ENCODE peak calls at places on chromosomes 5 and 9, in six cellular contexts. D is AG09309, Z is astrocyte, U is cardiac muscle cell, J is HCT116, N is AG10803. F is an unnamed sample.

GRCh38 chr9:18317896-18318295 is 156.1 kb upstream of the ADAMTSL1 start:
- DNase-seq in D (no peak), Z (peak), U (peak), J (no peak), N (no peak), F (no peak)

GRCh38 chr5:41510176-41510831 is at the start of gene PLCXD3:
- DNase-seq in D (no peak), Z (no peak), U (peak), J (no peak), N (no peak), F (peak)

GRCh38 chr5:53362521-53362941 is 117.9 kb upstream of the FST start:
- DNase-seq in D (peak), Z (peak), U (peak), J (no peak), N (peak), F (no peak)

GRCh38 chr5:90590-91547 is 1.1 kb upstream of the PLEKHG4B start:
- DNase-seq in D (no peak), Z (peak), U (peak), J (no peak), N (no peak), F (peak)

GRCh38 chr9:135146766-135147472 is 59.5 kb downstream of the OLFM1 start:
- DNase-seq in D (no peak), Z (no peak), U (no peak), J (no peak), N (no peak), F (no peak)

GRCh38 chr9:96161819-96162218 is 140.2 kb downstream of the HSD17B3 start:
- DNase-seq in D (no peak), Z (no peak), U (no peak), J (no peak), N (no peak), F (no peak)

GRCh38 chr5:19547640-19548039 is 440.4 kb downstream of the CDH18 start:
- DNase-seq in D (no peak), Z (peak), U (peak), J (no peak), N (no peak), F (no peak)

GRCh38 chr5:16489322-16489791 is 23.8 kb upstream of the ZNF622 start:
- DNase-seq in D (peak), Z (peak), U (peak), J (peak), N (peak), F (peak)

GRCh38 chr5:154863291-154864080 is 5.1 kb downstream of the CNOT8 start:
- DNase-seq in D (no peak), Z (no peak), U (no peak), J (no peak), N (peak), F (no peak)

GRCh38 chr5:90565491-90565890 is 6.9 kb downstream of the ADGRV1 start:
- DNase-seq in D (no peak), Z (no peak), U (no peak), J (no peak), N (no peak), F (no peak)

GRCh38 chr5:38265546-38266179 is 7.3 kb downstream of the EGFLAM start:
- DNase-seq in D (peak), Z (peak), U (peak), J (peak), N (peak), F (peak)

GRCh38 chr5:766666-767431 is 17.7 kb downstream of the ZDHHC11B start:
- DNase-seq in D (no peak), Z (no peak), U (no peak), J (no peak), N (no peak), F (no peak)

GRCh38 chr5:102290004-102290403 is 6.1 kb downstream of the SLCO4C1 start:
- DNase-seq in D (no peak), Z (no peak), U (no peak), J (no peak), N (no peak), F (no peak)

GRCh38 chr5:31194892-31195291 is 1.4 kb downstream of the CDH6 start:
- DNase-seq in D (no peak), Z (peak), U (no peak), J (no peak), N (no peak), F (no peak)

GRCh38 chr9:18437315-18438200 is 36.4 kb upstream of the ADAMTSL1 start:
- DNase-seq in D (no peak), Z (peak), U (peak), J (no peak), N (peak), F (no peak)

GRCh38 chr9:109270971-109271900 is 49.6 kb downstream of the EPB41L4B start:
- DNase-seq in D (no peak), Z (no peak), U (no peak), J (no peak), N (no peak), F (no peak)

GRCh38 chr5:123696948-123697347 is 185.0 kb downstream of the CSNK1G3 start:
- DNase-seq in D (no peak), Z (no peak), U (peak), J (no peak), N (peak), F (no peak)

GRCh38 chr5:136501133-136501532 is 135.8 kb upstream of the TRPC7 start:
- DNase-seq in D (no peak), Z (no peak), U (no peak), J (no peak), N (no peak), F (no peak)

GRCh38 chr5:151631941-151632340 is 40.8 kb upstream of the FAT2 start:
- DNase-seq in D (no peak), Z (no peak), U (no peak), J (no peak), N (no peak), F (no peak)

GRCh38 chr5:32233220-32233695 is 59.1 kb upstream of the GOLPH3 start:
- DNase-seq in D (no peak), Z (no peak), U (peak), J (no peak), N (no peak), F (no peak)

GRCh38 chr9:94706922-94707321 is 19.6 kb upstream of the AOPEP start:
- DNase-seq in D (no peak), Z (no peak), U (no peak), J (no peak), N (no peak), F (no peak)

GRCh38 chr5:153562189-153562588 is 71.7 kb downstream of the GRIA1 start:
- DNase-seq in D (no peak), Z (peak), U (peak), J (no peak), N (peak), F (no peak)

GRCh38 chr9:122366074-122366672 is 4.7 kb upstream of the PTGS1 start:
- DNase-seq in D (no peak), Z (no peak), U (peak), J (no peak), N (no peak), F (peak)

GRCh38 chr5:170161069-170161468 is 55.4 kb downstream of the FOXI1 start:
- DNase-seq in D (no peak), Z (no peak), U (no peak), J (no peak), N (peak), F (no peak)

GRCh38 chr5:98982880-98983279 is 54.1 kb upstream of the CHD1 start:
- DNase-seq in D (no peak), Z (no peak), U (no peak), J (no peak), N (no peak), F (no peak)

GRCh38 chr5:172769598-172770373 is 1.2 kb downstream of the DUSP1 start:
- DNase-seq in D (no peak), Z (no peak), U (peak), J (no peak), N (peak), F (no peak)

GRCh38 chr5:107455111-107455544 is 215.6 kb downstream of the EFNA5 start:
- DNase-seq in D (no peak), Z (peak), U (peak), J (no peak), N (peak), F (no peak)

GRCh38 chr5:149851211-149851610 is 93.4 kb downstream of the PDE6A start:
- DNase-seq in D (no peak), Z (no peak), U (no peak), J (no peak), N (no peak), F (no peak)

GRCh38 chr5:36090033-36090432 is 23.4 kb upstream of the UGT3A2 start:
- DNase-seq in D (no peak), Z (no peak), U (peak), J (peak), N (peak), F (peak)

GRCh38 chr5:149831492-149831891 is 101.4 kb downstream of the PPARGC1B start:
- DNase-seq in D (no peak), Z (no peak), U (no peak), J (no peak), N (peak), F (no peak)

GRCh38 chr9:126666155-126666803 is 52.6 kb downstream of the LMX1B start:
- DNase-seq in D (no peak), Z (no peak), U (no peak), J (no peak), N (no peak), F (no peak)

GRCh38 chr9:126667190-126668055 is 53.7 kb downstream of the LMX1B start:
- DNase-seq in D (no peak), Z (no peak), U (no peak), J (no peak), N (no peak), F (no peak)

GRCh38 chr9:126665696-126666035 is 51.9 kb downstream of the LMX1B start:
- DNase-seq in D (no peak), Z (no peak), U (no peak), J (no peak), N (no peak), F (no peak)

GRCh38 chr9:126663661-126664072 is 49.9 kb downstream of the LMX1B start:
- DNase-seq in D (no peak), Z (no peak), U (no peak), J (no peak), N (no peak), F (peak)

DNA sequence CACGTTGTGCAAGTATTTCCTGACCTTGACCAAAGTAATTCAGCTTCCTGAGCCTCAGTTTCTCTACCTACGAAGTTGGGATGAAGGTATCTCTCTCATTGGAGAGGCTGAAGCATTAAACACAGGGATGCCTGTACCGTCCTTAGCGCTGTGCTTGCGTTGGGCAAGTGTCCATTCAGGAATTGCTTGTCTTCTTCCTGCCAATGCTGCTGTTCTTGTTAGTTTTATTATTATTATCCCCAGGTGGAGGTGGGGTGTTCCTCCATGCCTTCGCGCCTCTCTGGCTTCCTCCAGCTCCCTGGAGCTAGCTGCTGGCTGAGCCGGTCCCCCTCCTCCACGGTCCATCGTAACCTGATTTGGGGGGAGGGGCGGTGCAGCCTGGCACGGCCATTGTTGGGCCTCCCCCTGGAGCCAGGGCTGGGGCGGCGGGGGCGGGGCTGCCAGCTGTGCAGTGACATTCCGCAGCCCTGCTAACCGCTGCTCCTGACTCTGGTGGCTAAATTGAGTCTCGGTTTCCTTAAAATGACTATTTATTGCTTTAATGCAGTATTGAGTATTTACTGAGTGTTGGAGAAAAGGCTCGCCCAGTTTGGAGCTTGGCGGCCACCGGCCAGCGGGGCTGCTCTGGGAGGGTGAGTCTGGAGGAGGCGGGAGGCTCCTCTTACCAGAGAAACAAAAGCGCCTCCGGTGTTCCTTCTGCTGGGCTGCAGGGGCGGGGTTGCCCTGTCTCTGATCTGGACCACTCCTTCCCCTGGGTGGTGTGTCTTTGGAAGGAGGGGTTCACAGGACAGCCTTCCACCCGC is 51.4 kb downstream of the LMX1B start:
- DNase-seq in D (no peak), Z (no peak), U (no peak), J (no peak), N (no peak), F (no peak)
- H3K4me3 ChIP-seq in D (no peak), Z (no peak), U (no peak), J (no peak), N (no peak), F (no peak)

GRCh38 chr5:6431214-6432195 is 17.2 kb upstream of the UBE2QL1 start:
- DNase-seq in D (no peak), Z (no peak), U (no peak), J (no peak), N (no peak), F (no peak)

GRCh38 chr5:6434737-6435136 is 13.9 kb upstream of the UBE2QL1 start:
- DNase-seq in D (no peak), Z (no peak), U (no peak), J (no peak), N (no peak), F (no peak)

GRCh38 chr5:6436715-6437340 is 11.8 kb upstream of the UBE2QL1 start:
- DNase-seq in D (no peak), Z (no peak), U (no peak), J (no peak), N (peak), F (no peak)

GRCh38 chr5:6432206-6432605 is 16.5 kb upstream of the UBE2QL1 start:
- DNase-seq in D (no peak), Z (no peak), U (no peak), J (no peak), N (no peak), F (no peak)

DNA sequence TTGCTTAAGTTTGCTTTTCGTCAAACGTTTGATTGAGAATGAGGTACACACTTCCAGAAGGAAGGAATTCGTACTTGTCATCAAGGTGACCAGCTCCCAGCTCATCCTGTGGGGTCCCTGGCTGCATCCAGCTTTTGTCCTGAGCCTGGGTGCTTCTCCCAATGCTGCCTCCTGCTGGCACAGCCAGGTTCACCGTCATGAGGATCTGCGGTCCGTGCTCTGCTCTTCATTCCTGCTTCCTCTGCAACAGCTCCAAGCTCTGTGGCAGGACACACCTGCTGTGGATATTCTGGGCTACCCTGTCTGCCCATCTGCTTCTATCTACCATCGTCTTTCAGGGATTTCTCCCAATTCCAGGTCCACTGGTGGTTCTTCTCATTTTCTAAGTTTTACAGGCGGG is 13.3 kb upstream of the UBE2QL1 start:
- DNase-seq in D (no peak), Z (no peak), U (peak), J (peak), N (no peak), F (no peak)
- TF ChIP-seq CTCF in D (peak), Z (no peak), U (peak), J (peak), N (peak), F (peak)

DNA sequence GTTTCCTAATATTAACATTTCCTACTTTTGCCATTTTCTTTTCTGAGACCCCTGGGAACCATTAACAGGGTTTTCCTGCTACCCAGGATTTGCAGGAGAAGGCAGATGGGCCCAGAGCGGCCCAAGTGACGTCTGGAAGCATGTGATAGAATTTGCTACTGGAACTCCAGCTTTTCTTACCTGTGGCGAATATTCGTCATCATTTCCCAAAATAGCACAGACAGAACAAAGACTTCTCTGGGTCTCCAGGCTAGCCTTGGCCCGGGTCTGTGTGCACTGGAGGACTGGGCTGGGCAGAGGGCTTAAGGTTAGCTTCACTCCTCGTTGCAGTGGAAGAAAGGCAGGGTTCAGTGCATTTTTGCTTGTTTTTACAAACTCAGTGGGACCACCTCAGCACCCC is 585.7 kb downstream of the CCDC171 start:
- DNase-seq in D (no peak), Z (peak), U (no peak), J (no peak), N (no peak), F (no peak)
- H3K4me3 ChIP-seq in D (no peak), Z (no peak), U (no peak), J (no peak), N (no peak), F (no peak)

GRCh38 chr5:156835905-156836304 is 14.2 kb upstream of the PPP1R2B start:
- DNase-seq in D (no peak), Z (no peak), U (no peak), J (peak), N (no peak), F (no peak)
- TF ChIP-seq CTCF in D (no peak), Z (no peak), U (no peak), J (peak), N (peak), F (peak)

DNA sequence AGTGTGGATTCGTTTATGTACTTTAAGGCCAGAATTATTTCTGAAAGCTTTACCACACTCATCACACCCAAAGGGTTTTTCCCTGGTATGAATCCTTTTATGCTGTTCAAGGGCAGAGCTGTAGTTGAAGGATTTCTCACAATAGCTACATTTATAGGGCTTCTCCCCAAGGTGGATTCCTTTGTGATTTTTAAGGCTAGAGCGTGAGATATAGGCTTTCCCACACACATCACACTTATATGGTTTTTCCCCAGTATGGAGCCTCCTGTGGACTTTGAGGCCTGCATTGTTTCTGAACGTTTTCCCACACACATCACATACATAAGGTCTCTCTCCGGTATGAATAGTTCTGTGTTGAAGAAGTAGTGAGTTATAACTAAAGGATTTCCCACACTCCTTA is 11.2 kb downstream of the ZFP62 start:
- DNase-seq in D (no peak), Z (no peak), U (no peak), J (no peak), N (no peak), F (no peak)
- H3K4me3 ChIP-seq in D (no peak), Z (peak), U (no peak), J (no peak), N (no peak), F (no peak)